ENCODE peak calls at places on chromosomes 12 and 14, in ten cellular contexts. A is PC-3, I is GM23338, P is vagina, B is upper lobe of right lung, K is psoas muscle, X is uterus, O is ascending aorta, G is A549, N is mesendoderm. Q is an unnamed sample.

GRCh38 chr14:51014625-51015024 is 70.3 kb upstream of the PYGL start:
- DNase-seq in X (no peak), K (no peak), N (no peak), A (peak; percentile 89), I (no peak), O (no peak), B (no peak), G (no peak), P (no peak), Q (no peak)

GRCh38 chr12:26037615-26038180 is 79.2 kb downstream of the RASSF8 start:
- DNase-seq in X (no peak), A (no peak), O (no peak), P (no peak), G (no peak), B (no peak), N (no peak), I (no peak), K (no peak), Q (no peak)

GRCh38 chr12:79690156-79690605 is 583 bp downstream of the PAWR start:
- DNase-seq in A (peak; percentile 40), O (peak; percentile 70), G (no peak), B (no peak), I (peak; percentile 55), X (peak; percentile 36), K (no peak), N (no peak), P (no peak), Q (no peak)

GRCh38 chr12:53071591-53072551 is 7.3 kb downstream of the SPRYD3 start:
- DNase-seq in X (peak; percentile 95), O (peak; percentile 87), B (peak; percentile 69), N (peak; percentile 65), G (no peak), I (no peak), P (no peak), A (no peak), K (peak; percentile 82), Q (no peak)

GRCh38 chr12:51913071-51914033 is 6.0 kb downstream of the ACVRL1 start:
- DNase-seq in N (no peak), I (peak; percentile 74), K (no peak), P (no peak), G (no peak), X (no peak), B (peak; percentile 66), A (no peak), O (no peak), Q (no peak)

GRCh38 chr12:27984275-27984674 is 11.7 kb upstream of the PTHLH start:
- DNase-seq in A (peak; percentile 100), K (no peak), B (no peak), G (peak; percentile 60), X (no peak), P (no peak), N (no peak), I (no peak), O (no peak), Q (peak; percentile 32)

GRCh38 chr14:70934502-70935134 is 27.4 kb downstream of the PCNX1 start:
- DNase-seq in I (no peak), B (no peak), P (no peak), O (no peak), G (no peak), N (no peak), A (no peak), X (no peak), K (no peak), Q (no peak)

GRCh38 chr14:89672636-89673279 is 255.7 kb upstream of the FOXN3 start:
- DNase-seq in O (no peak), G (no peak), P (no peak), I (no peak), K (no peak), B (no peak), N (no peak), X (no peak), A (peak; percentile 3), Q (no peak)

GRCh38 chr12:6363010-6363329 is 12.4 kb downstream of the SCNN1A start:
- DNase-seq in X (no peak), N (no peak), K (no peak), B (no peak), A (no peak), O (no peak), P (no peak), G (no peak), I (no peak), Q (no peak)

GRCh38 chr12:27821259-27821973 is 41.4 kb upstream of the MANSC4 start:
- DNase-seq in B (no peak), N (peak; percentile 84), O (no peak), I (peak; percentile 96), K (no peak), P (no peak), G (peak; percentile 79), X (peak; percentile 45), A (peak; percentile 99), Q (peak; percentile 70)

GRCh38 chr12:114439833-114440449 is 34.0 kb upstream of the TBX5 start:
- DNase-seq in A (no peak), I (peak; percentile 51), G (no peak), B (no peak), X (no peak), P (no peak), N (no peak), O (no peak), K (no peak), Q (no peak)

GRCh38 chr14:99578541-99579044 is 25.4 kb downstream of the CCDC85C start:
- DNase-seq in I (no peak), B (no peak), X (peak; percentile 68), N (no peak), P (no peak), G (no peak), A (peak; percentile 41), K (no peak), O (no peak), Q (no peak)

GRCh38 chr14:99581371-99581770 is 22.6 kb downstream of the CCDC85C start:
- DNase-seq in K (no peak), O (no peak), A (no peak), I (no peak), G (no peak), X (no peak), B (no peak), N (no peak), P (no peak), Q (no peak)

GRCh38 chr14:99576761-99577705 is 27.0 kb downstream of the CCDC85C start:
- DNase-seq in I (no peak), A (no peak), O (no peak), B (no peak), X (peak; percentile 60), P (no peak), K (no peak), G (no peak), N (no peak), Q (no peak)

GRCh38 chr14:99579903-99580570 is 24.0 kb downstream of the CCDC85C start:
- DNase-seq in N (peak; percentile 92), I (peak; percentile 54), G (peak; percentile 75), O (no peak), P (no peak), B (peak; percentile 83), A (peak; percentile 96), X (no peak), K (no peak), Q (peak; percentile 95)

GRCh38 chr14:99579077-99579836 is 24.8 kb downstream of the CCDC85C start:
- DNase-seq in N (peak; percentile 61), X (no peak), B (peak; percentile 91), A (peak; percentile 84), P (no peak), G (no peak), I (no peak), O (no peak), K (no peak), Q (peak; percentile 52)
- H3K4me3 ChIP-seq in N (no peak overlapping the region), X (no peak overlapping the region), B (no peak overlapping the region), A (peak overlapping the region; percentile 37), P (no peak overlapping the region), G (no peak overlapping the region), I (no peak overlapping the region), O (no peak overlapping the region), K (no peak overlapping the region), Q (peak overlapping the region; percentile 29)

DNA sequence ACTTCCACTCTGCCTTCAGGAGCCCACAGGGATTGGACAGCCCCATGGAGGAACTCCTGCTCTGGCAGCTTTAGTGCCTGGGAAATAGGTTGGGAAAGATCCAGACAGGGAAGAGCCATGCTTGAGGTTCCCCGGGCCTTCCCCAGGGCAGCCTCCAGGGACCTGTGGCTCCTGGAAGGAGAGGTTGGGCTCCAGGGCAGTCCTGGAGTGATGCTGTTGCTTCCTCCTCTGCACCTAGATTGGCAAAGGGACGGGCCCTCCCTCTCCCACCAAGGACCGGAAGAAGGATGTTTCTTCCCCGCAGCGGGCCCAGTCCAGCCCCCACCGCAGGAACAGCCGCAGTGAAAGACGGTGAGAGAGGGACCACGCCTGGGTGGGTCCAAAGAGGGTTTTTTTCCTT is 16.5 kb downstream of the VASH1 start:
- DNase-seq in B (no peak), A (no peak), P (peak; percentile 31), I (no peak), G (no peak), X (no peak), K (no peak), N (no peak), O (no peak), Q (no peak)
- H3K27ac ChIP-seq in B (no peak overlapping the region), A (no peak overlapping the region), P (no peak overlapping the region), I (no peak overlapping the region), G (no peak overlapping the region), X (no peak overlapping the region), K (no peak overlapping the region), N (no peak overlapping the region), O (no peak overlapping the region), Q (no peak overlapping the region)

GRCh38 chr12:47710283-47710682 is 4.5 kb upstream of the RPAP3 start:
- DNase-seq in B (no peak), X (no peak), K (no peak), A (no peak), N (no peak), I (no peak), G (no peak), P (no peak), O (no peak), Q (no peak)
- H3K4me3 ChIP-seq in B (no peak overlapping the region), X (no peak overlapping the region), K (no peak overlapping the region), A (no peak overlapping the region), N (no peak overlapping the region), I (no peak overlapping the region), G (no peak overlapping the region), P (no peak overlapping the region), O (no peak overlapping the region), Q (no peak overlapping the region)

GRCh38 chr14:102205560-102205959 is 65.9 kb downstream of the WDR20 start:
- DNase-seq in N (no peak), A (no peak), O (peak; percentile 27), X (no peak), K (no peak), I (no peak), B (no peak), P (no peak), G (no peak), Q (no peak)

GRCh38 chr14:102201776-102202175 is 62.1 kb downstream of the WDR20 start:
- DNase-seq in K (no peak), O (no peak), I (no peak), N (no peak), A (no peak), X (no peak), B (no peak), G (no peak), P (no peak), Q (no peak)

GRCh38 chr14:102201369-102201748 is 61.7 kb downstream of the WDR20 start:
- DNase-seq in N (no peak), I (no peak), K (no peak), X (no peak), B (no peak), P (no peak), A (no peak), O (no peak), G (no peak), Q (no peak)

GRCh38 chr14:102202944-102203343 is 63.2 kb downstream of the WDR20 start:
- DNase-seq in I (no peak), X (no peak), N (no peak), O (no peak), B (no peak), A (no peak), P (no peak), K (no peak), G (no peak), Q (no peak)

GRCh38 chr14:102203382-102203781 is 63.7 kb downstream of the WDR20 start:
- DNase-seq in G (no peak), K (no peak), N (no peak), O (peak; percentile 48), P (no peak), I (no peak), A (no peak), B (no peak), X (no peak), Q (no peak)
- H3K27ac ChIP-seq in G (no peak overlapping the region), K (no peak overlapping the region), N (no peak overlapping the region), O (no peak overlapping the region), P (no peak overlapping the region), I (no peak overlapping the region), A (no peak overlapping the region), B (no peak overlapping the region), X (no peak overlapping the region), Q (no peak overlapping the region)

Q was measured in PC-9.